ENCODE peak calls at places on chromosomes 11 and 22, in five cellular contexts. Y, K, V, R and L are unnamed samples.

GRCh38 chr22:36928826-36929535 is 15.6 kb downstream of the CSF2RB start:
- DNase-seq in Y (peak; percentile 47), K (no peak), V (no peak), R (no peak), L (no peak)

GRCh38 chr11:77083553-77084245 is 16.9 kb downstream of the CAPN5 start:
- DNase-seq in Y (peak; percentile 48), K (no peak), V (peak; percentile 19), R (peak; percentile 70), L (no peak)

GRCh38 chr11:27081056-27081455 is 40.4 kb downstream of the BBOX1 start:
- DNase-seq in Y (no peak), K (no peak), V (no peak), R (no peak), L (no peak)

GRCh38 chr11:48003926-48004325 is 23.6 kb downstream of the PTPRJ start:
- DNase-seq in Y (no peak), K (no peak), V (no peak), R (no peak), L (no peak)

GRCh38 chr22:21948824-21949568 is 3.7 kb downstream of the PPM1F start:
- DNase-seq in Y (no peak), K (no peak), V (no peak), R (peak; percentile 64), L (no peak)

GRCh38 chr22:47604563-47604962 is 842.1 kb downstream of the TBC1D22A start:
- DNase-seq in Y (peak; percentile 9), K (no peak), V (no peak), R (no peak), L (no peak)

GRCh38 chr11:65927904-65928397 is 8.7 kb downstream of the DRAP1 start:
- DNase-seq in Y (no peak), K (no peak), V (peak; percentile 55), R (peak; percentile 89), L (no peak)

GRCh38 chr11:61567286-61568061 is 13.4 kb downstream of the SYT7 start:
- DNase-seq in Y (peak; percentile 79), K (peak; percentile 63), V (peak; percentile 80), R (peak; percentile 85), L (peak; percentile 70)

GRCh38 chr11:59174664-59175033 is 2.7 kb downstream of the DTX4 start:
- DNase-seq in Y (no peak), K (no peak), V (peak; percentile 43), R (no peak), L (no peak)

GRCh38 chr11:7501894-7502293 is 11.9 kb upstream of the PPFIBP2 start:
- DNase-seq in Y (no peak), K (no peak), V (no peak), R (no peak), L (no peak)

GRCh38 chr11:73267921-73268540 is 4.1 kb upstream of the P2RY6 start:
- DNase-seq in Y (peak; percentile 45), K (no peak), V (peak; percentile 11), R (no peak), L (no peak)

GRCh38 chr11:57387284-57388030 is 3.0 kb downstream of the PRG2 start:
- DNase-seq in Y (no peak), K (no peak), V (no peak), R (no peak), L (no peak)

GRCh38 chr11:126815111-126815510 is 185.5 kb downstream of the KIRREL3 start:
- DNase-seq in Y (no peak), K (no peak), V (no peak), R (no peak), L (no peak)

GRCh38 chr11:108135845-108136599 is 14.7 kb downstream of the ACAT1 start:
- DNase-seq in Y (no peak), K (no peak), V (no peak), R (no peak), L (no peak)

GRCh38 chr11:95289378-95289777 is 58.4 kb upstream of the SESN3 start:
- DNase-seq in Y (no peak), K (no peak), V (no peak), R (no peak), L (no peak)

GRCh38 chr11:108975641-108976071 is 310.8 kb downstream of the DDX10 start:
- DNase-seq in Y (no peak), K (no peak), V (no peak), R (no peak), L (no peak)

GRCh38 chr11:58832246-58832645 is 12.3 kb downstream of the GLYATL2 start:
- DNase-seq in Y (no peak), K (no peak), V (no peak), R (no peak), L (no peak)

GRCh38 chr22:45351956-45352355 is 42.2 kb downstream of the FAM118A start:
- DNase-seq in Y (no peak), K (no peak), V (no peak), R (no peak), L (no peak)
- TF ChIP-seq CTCF in Y (no peak), K (no peak), V (no peak), R (no peak), L (no peak)

GRCh38 chr11:44629732-44630345 is 64.4 kb downstream of the CD82 start:
- DNase-seq in Y (peak; percentile 32), K (no peak), V (peak; percentile 3), R (no peak), L (no peak)

GRCh38 chr11:44626645-44627044 is 61.2 kb downstream of the CD82 start:
- DNase-seq in Y (peak; percentile 29), K (no peak), V (no peak), R (no peak), L (peak; percentile 2)

GRCh38 chr11:44628730-44629361 is 63.4 kb downstream of the CD82 start:
- DNase-seq in Y (peak; percentile 46), K (no peak), V (peak; percentile 20), R (no peak), L (peak; percentile 1)

GRCh38 chr11:44625759-44626523 is 60.5 kb downstream of the CD82 start:
- DNase-seq in Y (peak; percentile 52), K (no peak), V (peak; percentile 20), R (peak; percentile 72), L (peak; percentile 2)

GRCh38 chr11:44627911-44628729 is 62.7 kb downstream of the CD82 start:
- DNase-seq in Y (peak; percentile 95), K (peak; percentile 92), V (peak; percentile 57), R (peak; percentile 72), L (peak; percentile 47)
- TF ChIP-seq POLR2AphosphoS5 in Y (peak; percentile 69), K (no peak), V (peak; percentile 48), R (no peak), L (no peak)

GRCh38 chr22:28911777-28912669 is 28.7 kb downstream of the ZNRF3 start:
- DNase-seq in Y (peak; percentile 68), K (no peak), V (no peak), R (no peak), L (peak; percentile 42)

GRCh38 chr22:28911279-28911640 is 27.9 kb downstream of the ZNRF3 start:
- DNase-seq in Y (peak; percentile 36), K (no peak), V (no peak), R (no peak), L (no peak)

GRCh38 chr22:28917747-28918543 is 34.6 kb downstream of the ZNRF3 start:
- DNase-seq in Y (peak; percentile 67), K (peak; percentile 48), V (peak; percentile 57), R (no peak), L (no peak)

GRCh38 chr22:28920757-28921584 is 37.6 kb downstream of the ZNRF3 start:
- DNase-seq in Y (no peak), K (no peak), V (no peak), R (no peak), L (no peak)

DNA sequence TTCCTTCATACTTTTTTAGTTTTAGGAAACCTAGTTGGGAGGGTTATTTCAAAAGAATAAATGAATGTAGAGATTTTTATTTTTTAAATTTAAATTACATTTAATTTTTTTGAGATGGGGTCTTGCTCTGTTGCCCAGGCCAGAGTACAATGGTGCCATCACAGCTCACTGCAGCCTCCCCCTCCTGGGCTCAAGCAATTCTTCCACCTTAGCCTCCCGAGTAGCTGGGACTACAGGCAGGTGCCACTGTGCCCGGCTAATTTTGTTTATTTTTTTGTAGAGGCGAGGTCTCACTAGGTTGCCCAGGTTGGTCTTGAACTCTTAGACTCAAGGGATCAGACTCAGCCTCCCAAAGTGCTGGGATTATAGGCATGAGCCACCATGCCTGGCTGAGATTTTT is 32.6 kb downstream of the ZNRF3 start:
- DNase-seq in Y (no peak), K (no peak), V (no peak), R (no peak), L (no peak)
- H3K4me1 ChIP-seq in Y (peaks cover 66% of the 10 kb centered on the region), K (peaks cover 7% of the 10 kb centered on the region), V (peaks cover 74% of the 10 kb centered on the region), R (no peaks in the 10 kb centered on the region), L (peaks cover 24% of the 10 kb centered on the region)

DNA sequence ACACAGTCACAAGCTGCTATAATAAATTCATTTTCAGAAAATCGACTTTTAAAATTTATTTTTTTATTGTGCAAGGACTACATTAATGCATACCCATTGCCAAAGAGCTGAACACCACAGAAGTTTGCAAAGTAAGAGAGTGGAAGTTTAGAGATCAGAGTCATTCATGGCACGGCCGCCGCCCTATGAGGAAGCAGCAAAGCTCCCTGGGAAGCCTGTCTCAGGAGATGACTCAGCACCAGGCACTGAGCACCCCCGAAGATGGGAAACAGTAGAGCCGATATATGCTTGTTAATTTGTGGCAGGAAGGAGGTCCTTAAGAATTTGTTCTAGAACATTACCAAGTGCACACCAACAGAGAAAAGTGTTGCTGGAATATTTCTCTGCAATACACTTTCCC is 693.7 kb downstream of the OPCML start:
- DNase-seq in Y (no peak), K (no peak), V (no peak), R (no peak), L (no peak)
- TF ChIP-seq CTCF in Y (no peak), K (no peak), V (no peak), R (no peak), L (no peak)

DNA sequence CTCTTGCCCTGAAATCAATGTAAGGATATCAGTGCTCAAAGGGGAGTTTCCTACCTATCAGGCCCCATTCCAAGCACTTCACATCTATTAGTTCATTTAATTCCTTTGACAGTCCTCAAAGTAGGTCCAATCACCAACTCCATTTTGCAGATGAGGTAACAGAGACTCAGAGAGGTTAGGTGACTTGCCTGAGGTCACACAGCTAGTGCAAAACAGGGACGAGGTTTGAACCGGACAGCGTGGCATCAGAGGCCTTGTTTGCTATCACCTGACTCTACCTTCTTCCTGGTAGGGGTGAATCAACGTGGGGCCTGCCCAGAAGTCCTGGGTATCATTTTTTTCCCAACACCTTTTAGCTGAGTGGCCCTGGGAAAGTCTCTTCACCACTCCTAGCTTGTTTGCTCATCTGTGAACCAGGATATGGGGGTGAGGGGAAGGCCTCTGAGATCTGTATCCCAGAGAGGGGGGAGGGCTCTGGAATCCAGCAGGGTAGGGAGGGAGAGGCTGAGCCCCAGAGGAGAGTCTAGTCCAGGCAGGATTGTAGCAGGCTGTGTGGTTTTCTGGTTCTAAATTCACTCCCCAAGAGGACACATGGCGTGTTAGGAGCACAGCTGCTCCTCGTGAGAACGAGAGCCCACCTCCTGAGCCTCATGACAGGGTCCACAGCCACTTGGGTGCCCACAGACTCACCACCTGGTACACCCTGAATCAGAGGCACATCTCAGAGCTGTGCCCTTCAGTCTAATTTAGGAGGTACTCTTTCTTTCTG is 174.7 kb downstream of the MN1 start:
- DNase-seq in Y (no peak), K (no peak), V (no peak), R (no peak), L (no peak)
- TF ChIP-seq POLR2AphosphoS5 in Y (no peak), K (no peak), V (no peak), R (no peak), L (no peak)

GRCh38 chr11:67354314-67355022 is 1.1 kb upstream of the POLD4 start:
- DNase-seq in Y (peak; percentile 81), K (no peak), V (peak; percentile 68), R (peak; percentile 77), L (no peak)

GRCh38 chr11:67355023-67355793 is 1.9 kb upstream of the POLD4 start:
- DNase-seq in Y (peak; percentile 72), K (peak; percentile 7), V (no peak), R (peak; percentile 78), L (no peak)

GRCh38 chr11:67356867-67357561 is 3.7 kb upstream of the POLD4 start:
- DNase-seq in Y (peak; percentile 84), K (peak; percentile 84), V (peak; percentile 79), R (peak; percentile 87), L (peak; percentile 60)

GRCh38 chr11:67356551-67356866 is 3.2 kb upstream of the POLD4 start:
- DNase-seq in Y (no peak), K (no peak), V (no peak), R (no peak), L (no peak)

GRCh38 chr11:67355794-67356550 is 2.6 kb upstream of the POLD4 start:
- DNase-seq in Y (no peak), K (peak; percentile 0), V (no peak), R (no peak), L (no peak)
- H3K4me1 ChIP-seq in Y (peaks cover 73% of the 10 kb centered on the region), K (peaks cover 51% of the 10 kb centered on the region), V (peaks cover 68% of the 10 kb centered on the region), R (peaks cover 60% of the 10 kb centered on the region), L (peaks cover 25% of the 10 kb centered on the region)